ENCODE peak calls at places on chromosomes 12 and 14, in nine cellular contexts. X is fibroblast of mammary gland, S is PC-3, K is choroid plexus epithelial cell, O is NB4, C is H7, T is upper lobe of right lung, N is right cardiac atrium, J is fibroblast of the aortic adventitia. G is an unnamed sample.
A peak's percentile ranks its signal among the peaks of the same experiment; 100 is the strongest.

GRCh38 chr12:47741340-47741703 is 16.0 kb upstream of the ENDOU start:
- DNase-seq in X (no peak), S (peak; percentile 72), K (no peak), O (peak; percentile 65), C (peak; percentile 74), T (peak; percentile 81), N (peak; percentile 93), J (no peak), G (peak; percentile 88)

GRCh38 chr12:3055712-3056467 is 21.3 kb upstream of the TSPAN9 start:
- DNase-seq in X (no peak), S (no peak), K (no peak), O (no peak), C (peak; percentile 70), T (no peak), N (no peak), J (peak; percentile 45), G (no peak)

GRCh38 chr12:9367201-9367600 is 159.0 kb upstream of the PZP start:
- DNase-seq in X (no peak), S (no peak), K (no peak), O (no peak), C (no peak), T (no peak), N (no peak), J (no peak), G (no peak)

GRCh38 chr12:94795520-94795919 is 145.2 kb upstream of the TMCC3 start:
- DNase-seq in X (peak; percentile 67), S (peak; percentile 81), K (peak; percentile 60), O (peak; percentile 14), C (peak; percentile 25), T (no peak), N (peak; percentile 58), J (peak; percentile 46), G (no peak)

GRCh38 chr14:65958664-65959562 is 527.3 kb upstream of the CCDC196 start:
- DNase-seq in X (peak; percentile 45), S (peak; percentile 55), K (peak; percentile 51), O (peak; percentile 54), C (peak; percentile 54), T (no peak), N (peak; percentile 52), J (peak; percentile 56), G (peak; percentile 55)

GRCh38 chr14:58533417-58533816 is 104.3 kb upstream of the DACT1 start:
- DNase-seq in X (peak; percentile 7), S (no peak), K (peak; percentile 37), O (no peak), C (no peak), T (no peak), N (peak; percentile 74), J (peak; percentile 50), G (no peak)

GRCh38 chr12:8697120-8697475 is 693 bp upstream of the RIMKLB start:
- DNase-seq in X (peak; percentile 34), S (no peak), K (peak; percentile 62), O (no peak), C (no peak), T (no peak), N (peak; percentile 64), J (peak; percentile 43), G (no peak)

GRCh38 chr12:132547207-132547740 is 57.3 kb downstream of the FBRSL1 start:
- DNase-seq in X (no peak), S (no peak), K (no peak), O (no peak), C (peak; percentile 57), T (no peak), N (no peak), J (no peak), G (no peak)

GRCh38 chr14:99249389-99249788 is 22.6 kb downstream of the BCL11B start:
- DNase-seq in X (no peak), S (no peak), K (no peak), O (no peak), C (no peak), T (no peak), N (no peak), J (no peak), G (no peak)

GRCh38 chr12:26044007-26044394 is 80.8 kb downstream of the BHLHE41 start:
- DNase-seq in X (peak; percentile 45), S (peak; percentile 53), K (no peak), O (no peak), C (no peak), T (no peak), N (no peak), J (peak; percentile 66), G (no peak)

GRCh38 chr14:95346820-95347219 is 27.1 kb upstream of the CLMN start:
- DNase-seq in X (peak; percentile 25), S (peak; percentile 34), K (peak; percentile 30), O (no peak), C (peak; percentile 62), T (no peak), N (no peak), J (no peak), G (no peak)

GRCh38 chr14:61187642-61187905 is 93.6 kb downstream of the TMEM30B start:
- DNase-seq in X (no peak), S (no peak), K (no peak), O (no peak), C (no peak), T (no peak), N (no peak), J (no peak), G (no peak)

GRCh38 chr14:61188936-61189808 is 92.0 kb downstream of the TMEM30B start:
- DNase-seq in X (peak; percentile 70), S (peak; percentile 84), K (peak; percentile 90), O (peak; percentile 20), C (peak; percentile 89), T (peak; percentile 79), N (peak; percentile 85), J (peak; percentile 79), G (peak; percentile 88)

GRCh38 chr14:61186341-61186740 is 94.8 kb downstream of the TMEM30B start:
- DNase-seq in X (no peak), S (no peak), K (no peak), O (no peak), C (no peak), T (no peak), N (no peak), J (no peak), G (no peak)

GRCh38 chr14:61186793-61187641 is 94.1 kb downstream of the TMEM30B start:
- DNase-seq in X (no peak), S (no peak), K (peak; percentile 72), O (no peak), C (peak; percentile 30), T (no peak), N (peak; percentile 48), J (no peak), G (no peak)

GRCh38 chr14:61188196-61188595 is 92.9 kb downstream of the TMEM30B start:
- DNase-seq in X (no peak), S (no peak), K (peak; percentile 58), O (no peak), C (peak; percentile 81), T (no peak), N (peak; percentile 85), J (peak; percentile 48), G (peak; percentile 89)
- H3K4me3 ChIP-seq in X (no peak overlapping the region), S (peak overlapping the region; percentile 65), K (peak overlapping the region; percentile 52), O (no peak overlapping the region), C (peak overlapping the region; percentile 38), T (no peak overlapping the region), N (no peak overlapping the region), J (peak overlapping the region; percentile 54), G (no peak overlapping the region)

GRCh38 chr14:79333198-79333546 is 878.1 kb downstream of the DIO2 start:
- DNase-seq in X (no peak), S (no peak), K (no peak), O (no peak), C (no peak), T (no peak), N (no peak), J (no peak), G (no peak)
- H3K4me3 ChIP-seq in X (no peak overlapping the region), S (no peak overlapping the region), K (no peak overlapping the region), O (no peak overlapping the region), C (no peak overlapping the region), T (no peak overlapping the region), N (no peak overlapping the region), J (no peak overlapping the region), G (no peak overlapping the region)

GRCh38 chr12:46385439-46385838 is 12.9 kb upstream of the SLC38A2 start:
- DNase-seq in X (no peak), S (peak; percentile 25), K (no peak), O (peak; percentile 29), C (peak; percentile 29), T (no peak), N (no peak), J (no peak), G (no peak)

GRCh38 chr12:46387697-46388096 is 15.1 kb upstream of the SLC38A2 start:
- DNase-seq in X (no peak), S (no peak), K (no peak), O (peak; percentile 26), C (no peak), T (no peak), N (no peak), J (no peak), G (no peak)

GRCh38 chr12:46386360-46386867 is 13.8 kb upstream of the SLC38A2 start:
- DNase-seq in X (peak; percentile 99), S (peak; percentile 96), K (peak; percentile 97), O (no peak), C (no peak), T (no peak), N (no peak), J (peak; percentile 98), G (no peak)

GRCh38 chr12:46388427-46388992 is 15.9 kb upstream of the SLC38A2 start:
- DNase-seq in X (no peak), S (peak; percentile 83), K (peak; percentile 57), O (peak; percentile 66), C (no peak), T (no peak), N (no peak), J (peak; percentile 89), G (no peak)

GRCh38 chr12:46386877-46387629 is 14.5 kb upstream of the SLC38A2 start:
- DNase-seq in X (peak; percentile 73), S (peak; percentile 56), K (peak; percentile 89), O (peak; percentile 89), C (peak; percentile 33), T (no peak), N (peak; percentile 66), J (peak; percentile 87), G (peak; percentile 77)
- H3K4me3 ChIP-seq in X (peak overlapping the region; percentile 14), S (peak overlapping the region; percentile 55), K (peak overlapping the region; percentile 32), O (peak overlapping the region; percentile 47), C (no peak overlapping the region), T (peak overlapping the region; percentile 17), N (peak overlapping the region; percentile 12), J (peak overlapping the region; percentile 36), G (peak overlapping the region; percentile 30)

DNA sequence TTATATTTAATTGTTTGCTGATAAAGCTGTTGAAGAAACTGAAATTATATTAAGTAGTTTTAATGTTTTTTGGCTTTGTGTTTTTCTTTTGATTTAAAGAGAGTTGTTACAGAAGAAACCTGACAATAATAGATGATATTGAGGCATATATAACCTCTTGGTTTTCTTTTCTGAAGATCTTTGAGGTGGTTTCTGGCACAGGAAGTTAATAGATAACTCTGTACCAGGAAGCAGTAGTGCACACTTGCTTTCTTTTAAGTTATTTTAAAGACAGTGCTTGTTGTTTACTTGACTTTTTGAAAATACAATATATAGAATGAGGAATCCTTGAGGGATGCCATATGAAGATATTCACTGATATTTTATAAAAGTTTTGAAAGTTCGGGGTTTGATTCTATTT is 209.0 kb upstream of the FBXO33 start:
- DNase-seq in X (no peak), S (no peak), K (no peak), O (no peak), C (no peak), T (no peak), N (no peak), J (no peak), G (no peak)
- H3K4me3 ChIP-seq in X (no peak overlapping the region), S (no peak overlapping the region), K (no peak overlapping the region), O (no peak overlapping the region), C (no peak overlapping the region), T (no peak overlapping the region), N (no peak overlapping the region), J (no peak overlapping the region), G (no peak overlapping the region)